ENCODE peak calls at places on chromosomes 1 and 21, in four cellular contexts. Q, E, X and Z are unnamed samples.

GRCh38 chr1:226820935-226821718 is 49.3 kb upstream of the PSEN2 start:
- DNase-seq in Q (peak), E (peak), X (peak), Z (peak)

GRCh38 chr1:80892452-80892995 is 908.2 kb upstream of the ADGRL2 start:
- DNase-seq in Q (no peak), E (no peak), X (no peak), Z (peak)

GRCh38 chr1:25476186-25477097 is 45.7 kb downstream of the MACO1 start:
- DNase-seq in Q (no peak), E (no peak), X (peak), Z (no peak)

GRCh38 chr1:24190970-24191570 is 4.0 kb upstream of the IFNLR1 start:
- DNase-seq in Q (no peak), E (no peak), X (no peak), Z (no peak)

GRCh38 chr1:21955474-21956281 is 18.6 kb upstream of the HSPG2 start:
- DNase-seq in Q (no peak), E (peak), X (no peak), Z (no peak)

GRCh38 chr1:116309090-116309870 is 63.8 kb upstream of the ATP1A1 start:
- DNase-seq in Q (no peak), E (no peak), X (no peak), Z (no peak)

GRCh38 chr1:33330376-33330890 is 9.5 kb upstream of the A3GALT2 start:
- DNase-seq in Q (no peak), E (no peak), X (no peak), Z (no peak)

GRCh38 chr1:70887936-70888335 is 159.7 kb downstream of the PTGER3 start:
- DNase-seq in Q (no peak), E (no peak), X (peak), Z (peak)

GRCh38 chr1:116483481-116484309 is 87.1 kb downstream of the CD58 start:
- DNase-seq in Q (no peak), E (no peak), X (peak), Z (no peak)

GRCh38 chr21:36932417-36932816 is 34.1 kb downstream of the HLCS start:
- DNase-seq in Q (no peak), E (no peak), X (no peak), Z (no peak)

GRCh38 chr1:177926201-177926600 is 43.7 kb downstream of the SEC16B start:
- DNase-seq in Q (peak), E (no peak), X (no peak), Z (no peak)